ENCODE peak calls at places on chromosomes 16 and 17, in four cellular contexts. Y is GM23248, S is GM23338, N is PC-3. V is an unnamed sample.

GRCh38 chr16:50274771-50275415 is 8.5 kb downstream of the ADCY7 start:
- DNase-seq in S (no peak), N (no peak), Y (no peak), V (no peak)

GRCh38 chr17:1766382-1767135 is 4.7 kb downstream of the SERPINF1 start:
- DNase-seq in Y (no peak), N (no peak), S (no peak), V (no peak)

GRCh38 chr17:9266031-9266680 is 244.8 kb downstream of the NTN1 start:
- DNase-seq in N (no peak), S (no peak), Y (peak; percentile 27), V (no peak)

GRCh38 chr17:78384479-78385175 is 6.2 kb downstream of the PGS1 start:
- DNase-seq in S (no peak), Y (no peak), N (no peak), V (no peak)

GRCh38 chr16:59164461-59164860 is 430.3 kb upstream of the GOT2 start:
- DNase-seq in S (peak; percentile 40), Y (peak; percentile 8), N (no peak), V (peak; percentile 41)

GRCh38 chr16:12971216-12971615 is 69.8 kb downstream of the SHISA9 start:
- DNase-seq in N (peak; percentile 45), Y (no peak), S (no peak), V (no peak)

GRCh38 chr16:29734826-29735225 is 11.0 kb downstream of the C16orf54 start:
- DNase-seq in S (no peak), Y (peak; percentile 17), N (no peak), V (no peak)

GRCh38 chr16:21001262-21001661 is 100.7 kb downstream of the LYRM1 start:
- DNase-seq in N (peak; percentile 13), Y (peak; percentile 35), S (peak; percentile 80), V (peak; percentile 63)

GRCh38 chr17:76714822-76715461 is 4.2 kb upstream of the MXRA7 start:
- DNase-seq in S (peak; percentile 78), N (peak; percentile 87), Y (peak; percentile 64), V (peak; percentile 72)

GRCh38 chr17:66002807-66003206 is 189.1 kb downstream of the CEP112 start:
- DNase-seq in N (no peak), Y (no peak), S (no peak), V (no peak)

GRCh38 chr17:83041305-83041704 is 38.1 kb upstream of the METRNL start:
- DNase-seq in N (no peak), Y (peak; percentile 23), S (no peak), V (no peak)

GRCh38 chr16:69848635-69849545 is 86.8 kb downstream of the WWP2 start:
- DNase-seq in S (no peak), N (peak; percentile 58), Y (peak; percentile 97), V (no peak)

GRCh38 chr17:48241131-48241591 is 133.6 kb downstream of the SNX11 start:
- DNase-seq in S (no peak), N (peak; percentile 87), Y (peak; percentile 82), V (no peak)

GRCh38 chr16:76705883-76706282 is 428.7 kb downstream of the CNTNAP4 start:
- DNase-seq in S (no peak), Y (no peak), N (peak; percentile 21), V (no peak)

GRCh38 chr16:10668322-10669045 is 26.2 kb downstream of the TEKT5 start:
- DNase-seq in Y (peak; percentile 24), S (peak; percentile 81), N (peak; percentile 45), V (peak; percentile 76)

GRCh38 chr17:35486920-35487727 is 38.6 kb upstream of the SLFN13 start:
- DNase-seq in S (peak; percentile 13), Y (peak; percentile 91), N (no peak), V (no peak)

GRCh38 chr17:77282524-77283515 is 142.1 kb downstream of the SEC14L1 start:
- DNase-seq in N (peak; percentile 72), S (no peak), Y (peak; percentile 22), V (peak; percentile 46)

GRCh38 chr16:56341656-56342397 is 83.5 kb downstream of the AMFR start:
- DNase-seq in Y (no peak), N (no peak), S (no peak), V (no peak)

GRCh38 chr17:48499743-48500434 is 30.9 kb downstream of the HOXB1 start:
- DNase-seq in S (no peak), N (no peak), Y (no peak), V (no peak)

GRCh38 chr17:75897076-75898019 is 597 bp upstream of the TRIM65 start:
- DNase-seq in N (no peak), S (peak; percentile 62), Y (peak; percentile 29), V (peak; percentile 52)

GRCh38 chr16:84286568-84287220 is 8.0 kb upstream of the WFDC1 start:
- DNase-seq in Y (peak; percentile 37), N (no peak), S (no peak), V (no peak)

GRCh38 chr16:84181144-84181915 is 5.5 kb downstream of the TAF1C start:
- DNase-seq in S (no peak), Y (no peak), N (no peak), V (no peak)

GRCh38 chr17:80212962-80213650 is 7.0 kb downstream of the SGSH start:
- DNase-seq in S (no peak), Y (no peak), N (no peak), V (no peak)

GRCh38 chr16:46949216-46949892 is 24.1 kb downstream of the DNAJA2 start:
- DNase-seq in N (no peak), Y (no peak), S (no peak), V (no peak)

GRCh38 chr17:28008526-28008925 is 34.0 kb upstream of the NLK start:
- DNase-seq in Y (peak; percentile 63), N (peak; percentile 64), S (peak; percentile 91), V (peak; percentile 88)

GRCh38 chr16:24816688-24817087 is 29.1 kb upstream of the SLC5A11 start:
- DNase-seq in S (no peak), Y (no peak), N (no peak), V (no peak)

GRCh38 chr16:22373662-22374310 is 633 bp downstream of the CDR2 start:
- DNase-seq in Y (peak; percentile 79), S (peak; percentile 61), N (no peak), V (peak; percentile 77)

GRCh38 chr16:64253525-64253924 is 868.3 kb downstream of the CDH11 start:
- DNase-seq in Y (no peak), S (no peak), N (no peak), V (no peak)

GRCh38 chr16:86378128-86378527 is 132.2 kb upstream of the FOXF1 start:
- DNase-seq in Y (no peak), S (no peak), N (no peak), V (no peak)

DNA sequence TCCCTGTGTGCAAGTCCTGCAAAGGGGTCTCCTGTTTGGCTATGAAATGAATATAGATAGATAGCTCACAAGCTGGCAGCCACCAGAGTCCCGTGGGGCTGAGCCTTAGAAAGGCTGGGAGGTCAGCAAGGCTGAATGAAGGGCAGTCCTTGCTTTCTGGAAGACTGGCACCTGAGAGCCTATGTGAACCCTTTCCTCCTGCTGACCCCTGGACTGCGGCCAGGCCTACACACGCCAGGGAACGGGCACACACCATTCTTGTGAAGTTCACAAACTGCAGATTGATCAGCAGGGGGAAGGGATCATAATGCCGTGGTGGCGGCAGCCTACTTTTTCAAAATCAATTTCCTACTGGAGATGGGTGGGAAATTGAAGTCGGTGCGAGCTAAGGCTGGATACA is 985 bp upstream of the C17orf107 start:
- DNase-seq in Y (no peak), N (no peak), S (no peak), V (no peak)
- H3K4me3 ChIP-seq in Y (no peak overlapping the region), N (no peak overlapping the region), S (peak overlapping the region; percentile 77), V (no peak overlapping the region)

GRCh38 chr16:68366062-68366461 is 55.2 kb downstream of the PRMT7 start:
- DNase-seq in S (no peak), N (no peak), Y (no peak), V (no peak)

GRCh38 chr16:68368602-68368944 is 57.8 kb downstream of the PRMT7 start:
- DNase-seq in S (peak; percentile 32), N (no peak), Y (no peak), V (peak; percentile 36)

GRCh38 chr16:68367891-68368601 is 57.2 kb downstream of the PRMT7 start:
- DNase-seq in S (no peak), N (no peak), Y (no peak), V (no peak)

GRCh38 chr16:68367034-68367433 is 56.2 kb downstream of the PRMT7 start:
- DNase-seq in N (peak; percentile 35), S (peak; percentile 81), Y (peak; percentile 61), V (peak; percentile 76)

GRCh38 chr16:68367440-68367839 is 56.6 kb downstream of the PRMT7 start:
- DNase-seq in S (no peak), Y (no peak), N (no peak), V (no peak)
- TF ChIP-seq EZH2phosphoT487 in S (no peak), Y (no peak), N (no peak), V (no peak)

DNA sequence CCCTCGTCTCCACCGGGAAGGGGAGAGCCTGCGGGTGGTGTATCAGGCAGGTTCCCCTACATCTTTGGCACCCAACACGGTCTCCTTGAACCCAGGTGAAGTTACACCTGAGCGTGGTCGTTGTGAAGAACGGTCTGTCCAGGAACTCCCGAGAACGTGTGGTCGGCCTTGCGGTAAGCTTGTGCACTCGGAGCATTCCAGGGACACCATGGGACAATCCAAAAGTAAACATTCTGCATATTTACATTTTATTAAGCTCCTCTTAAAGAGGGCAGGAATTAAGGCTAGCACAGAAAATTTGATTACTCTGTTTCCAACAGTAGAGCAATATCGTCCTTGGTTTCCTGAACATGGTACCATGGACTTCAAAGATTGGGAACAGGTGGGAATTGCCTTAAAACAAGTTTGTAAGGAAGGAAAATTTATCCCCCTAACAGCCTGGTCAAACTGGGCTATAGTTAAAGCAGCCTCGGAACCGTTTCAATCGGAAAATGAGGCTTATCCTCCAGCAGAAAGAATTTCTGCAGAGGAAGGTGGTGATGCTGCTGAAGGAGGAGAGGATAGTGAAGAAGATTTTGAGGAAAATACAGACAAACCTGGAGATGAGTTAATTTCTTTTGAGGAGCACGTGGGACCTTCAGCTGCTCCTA is 18.2 kb downstream of the ALOX15B start:
- DNase-seq in S (no peak), N (peak; percentile 36), Y (no peak), V (no peak)
- TF ChIP-seq EZH2 in S (no peak), N (no peak), Y (no peak), V (no peak)

GRCh38 chr16:4372315-4372577 is 598 bp downstream of the VASN start:
- DNase-seq in S (no peak), N (no peak), Y (no peak), V (no peak)

GRCh38 chr16:4372578-4373355 is 1.1 kb downstream of the VASN start:
- DNase-seq in N (peak; percentile 67), S (no peak), Y (peak; percentile 95), V (peak; percentile 47)

GRCh38 chr16:4375717-4376116 is 4.1 kb downstream of the VASN start:
- DNase-seq in N (no peak), Y (peak; percentile 93), S (no peak), V (peak; percentile 1)

GRCh38 chr16:4373356-4373908 is 1.8 kb downstream of the VASN start:
- DNase-seq in S (no peak), N (peak; percentile 47), Y (peak; percentile 67), V (no peak)

DNA sequence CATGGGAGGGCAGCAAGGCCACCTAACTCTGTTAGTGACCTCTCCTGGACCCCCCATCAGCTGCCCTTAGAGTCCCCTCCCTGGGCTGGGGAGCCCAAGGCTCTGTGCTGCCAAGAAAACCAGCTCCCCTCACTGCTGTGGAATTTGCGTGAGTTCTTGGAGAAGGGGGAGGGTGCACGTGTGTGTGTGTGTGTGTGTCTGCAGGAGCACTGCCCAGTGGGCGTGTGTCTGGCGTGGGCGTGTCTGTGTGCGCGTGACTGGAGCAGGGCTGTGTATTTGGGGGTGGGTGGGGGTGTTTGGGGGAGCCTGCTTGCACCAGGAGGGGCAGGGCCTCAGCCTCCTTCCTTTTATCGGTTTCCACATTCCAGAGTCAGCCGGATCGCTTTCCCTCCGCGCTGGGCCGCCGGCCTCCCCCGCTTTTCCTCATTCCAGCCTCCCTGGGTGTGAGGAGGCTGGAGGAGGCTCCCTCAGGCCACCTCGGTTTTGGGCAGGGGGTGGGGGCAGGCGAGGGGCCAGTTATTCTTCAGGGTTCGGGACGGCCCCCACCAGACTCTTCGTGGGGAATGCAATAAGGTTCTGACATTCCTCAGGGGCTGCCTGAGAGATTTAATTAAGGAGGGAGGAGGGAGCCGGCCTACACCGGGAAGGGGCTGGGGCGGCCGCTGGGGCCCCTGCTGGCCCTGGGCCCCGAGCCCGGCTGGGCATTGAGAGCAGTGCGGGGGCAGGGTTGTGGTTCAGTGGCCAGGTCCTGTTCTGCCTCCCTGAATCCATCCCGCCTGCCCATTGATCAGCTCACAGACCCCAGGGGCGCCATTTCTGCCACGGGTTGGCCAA is 2.5 kb downstream of the VASN start:
- DNase-seq in S (peak; percentile 79), N (peak; percentile 48), Y (peak; percentile 95), V (peak; percentile 78)
- H3K4me3 ChIP-seq in S (peak overlapping the region; percentile 73), N (peak overlapping the region; percentile 91), Y (peak overlapping the region; percentile 100), V (peak overlapping the region; percentile 26)

V was measured in neural progenitor cell.